ENCODE peak calls at places on chromosomes 3 and 15, in eight cellular contexts. R is mammary epithelial cell, Q is psoas muscle, G is osteocyte, F is spleen, K is ascending aorta, X is astrocyte of the spinal cord, N is BJ. I is an unnamed sample.

GRCh38 chr3:184727357-184728060 is 15.6 kb upstream of the MAGEF1 start:
- DNase-seq in R (peak; percentile 82), X (peak; percentile 63), G (peak; percentile 75), Q (peak; percentile 46), K (no peak), N (no peak), F (no peak), I (peak; percentile 50)

GRCh38 chr15:34161329-34161953 is 48.5 kb downstream of the KATNBL1 start:
- DNase-seq in N (no peak), X (no peak), G (no peak), Q (no peak), R (peak; percentile 41), F (no peak), K (no peak), I (no peak)

GRCh38 chr3:13012228-13012691 is 61.0 kb downstream of the IQSEC1 start:
- DNase-seq in K (peak; percentile 80), N (no peak), F (peak; percentile 94), R (no peak), Q (peak; percentile 75), G (no peak), X (no peak), I (no peak)

GRCh38 chr3:48655586-48655985 is 7.1 kb downstream of the CELSR3 start:
- DNase-seq in F (peak; percentile 90), R (no peak), X (no peak), N (no peak), Q (no peak), K (no peak), G (no peak), I (no peak)

GRCh38 chr3:14424711-14425573 is 22.5 kb downstream of the SLC6A6 start:
- DNase-seq in G (no peak), Q (no peak), F (no peak), R (no peak), K (no peak), N (no peak), X (peak; percentile 27), I (no peak)

GRCh38 chr3:30368978-30369377 is 237.4 kb upstream of the TGFBR2 start:
- DNase-seq in R (no peak), F (no peak), G (no peak), Q (no peak), N (peak; percentile 41), K (no peak), X (peak; percentile 59), I (no peak)

GRCh38 chr15:48559270-48559669 is 86.2 kb downstream of the FBN1 start:
- DNase-seq in Q (peak; percentile 28), K (no peak), X (peak; percentile 93), G (peak; percentile 88), R (no peak), N (no peak), F (no peak), I (no peak)

GRCh38 chr3:195893916-195894315 is 14.4 kb downstream of the TNK2 start:
- DNase-seq in K (no peak), F (no peak), N (no peak), R (no peak), G (no peak), Q (no peak), X (no peak), I (no peak)

GRCh38 chr15:74723754-74724334 is 1.5 kb downstream of the CYP1A1 start:
- DNase-seq in F (no peak), K (no peak), R (peak; percentile 74), G (no peak), Q (no peak), X (peak; percentile 54), N (no peak), I (no peak)

GRCh38 chr3:112847692-112848091 is 1.0 kb upstream of the CD200R1L start:
- DNase-seq in R (no peak), Q (no peak), F (peak; percentile 76), K (no peak), N (no peak), X (no peak), G (no peak), I (no peak)

GRCh38 chr15:66841953-66842681 is 140.1 kb downstream of the SMAD6 start:
- DNase-seq in G (peak; percentile 98), X (peak; percentile 95), K (peak; percentile 79), N (peak; percentile 75), Q (peak; percentile 88), F (peak; percentile 91), R (peak; percentile 86), I (peak; percentile 59)

GRCh38 chr15:50873935-50874353 is 34.5 kb upstream of the AP4E1 start:
- DNase-seq in R (no peak), G (no peak), Q (no peak), X (no peak), N (no peak), F (no peak), K (no peak), I (no peak)
- TF ChIP-seq CTCF in R (no peak), G (no peak), Q (no peak), X (no peak), N (no peak), F (no peak), K (no peak), I (no peak)

GRCh38 chr15:83565553-83566159 is 88.3 kb upstream of the ADAMTSL3 start:
- DNase-seq in R (peak; percentile 31), X (peak; percentile 29), G (no peak), F (no peak), N (no peak), K (no peak), Q (no peak), I (no peak)
- TF ChIP-seq CTCF in R (peak; percentile 67), X (peak; percentile 64), G (peak; percentile 54), F (no peak), N (peak; percentile 62), K (peak; percentile 50), Q (peak; percentile 37), I (peak; percentile 76)

GRCh38 chr15:63752075-63752684 is 81.6 kb downstream of the HERC1 start:
- DNase-seq in F (no peak), X (peak; percentile 67), R (peak; percentile 40), K (no peak), N (no peak), G (no peak), Q (no peak), I (no peak)
- TF ChIP-seq CTCF in F (peak; percentile 71), X (peak; percentile 69), R (peak; percentile 80), K (peak; percentile 68), N (peak; percentile 70), G (peak; percentile 82), Q (peak; percentile 81), I (peak; percentile 83)

GRCh38 chr15:80090879-80091503 is 31.5 kb downstream of the ZFAND6 start:
- DNase-seq in X (no peak), Q (no peak), R (no peak), K (no peak), F (no peak), G (no peak), N (no peak), I (no peak)
- TF ChIP-seq CTCF in X (peak; percentile 48), Q (peak; percentile 23), R (peak; percentile 48), K (no peak), F (no peak), G (peak; percentile 42), N (peak; percentile 39), I (peak; percentile 66)

DNA sequence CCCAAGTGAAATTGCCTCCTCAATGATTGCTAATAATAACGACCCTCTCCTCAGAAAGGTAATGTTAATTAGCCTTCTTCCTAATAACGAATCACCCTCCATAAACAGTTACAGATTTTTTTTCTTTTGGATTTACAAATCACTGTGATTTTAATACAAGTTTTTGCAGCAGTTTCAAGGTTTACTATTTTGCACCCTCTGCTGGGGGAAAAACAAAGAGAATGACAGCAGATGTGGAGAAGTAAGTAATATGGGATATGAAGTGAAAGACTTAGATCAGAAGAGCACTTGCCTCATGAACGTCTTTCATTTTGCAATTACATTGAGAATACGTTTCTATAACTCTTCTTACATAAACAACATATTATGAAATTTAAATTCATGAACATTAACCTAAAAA is 16.1 kb upstream of the CNTN3 start:
- DNase-seq in R (peak; percentile 46), F (no peak), N (no peak), K (no peak), G (no peak), Q (no peak), X (no peak), I (no peak)
- TF ChIP-seq CTCF in R (peak; percentile 57), F (no peak), N (peak; percentile 47), K (peak; percentile 36), G (peak; percentile 48), Q (no peak), X (no peak), I (no peak)